ENCODE peak calls at places on chromosomes 6 and 20, in four cellular contexts. W is stomach, F is H1, E is HCT116. T is an unnamed sample.
A peak's percentile ranks its signal among the peaks of the same experiment; 100 is the strongest.

GRCh38 chr6:11592289-11592906 is 54.8 kb downstream of the TMEM170B start:
- DNase-seq in E (no peak), W (no peak), F (no peak), T (no peak)

GRCh38 chr6:81450180-81450579 is 302.3 kb downstream of the TENT5A start:
- DNase-seq in E (peak; percentile 74), W (no peak), F (no peak), T (no peak)

GRCh38 chr6:31114540-31114876 is at the start of gene PSORS1C1:
- DNase-seq in E (peak; percentile 90), F (no peak), W (peak; percentile 83), T (no peak)

GRCh38 chr20:32168184-32168910 is 39.2 kb downstream of the PLAGL2 start:
- DNase-seq in W (no peak), E (peak; percentile 3), F (no peak), T (no peak)

GRCh38 chr20:52434041-52434425 is 242.5 kb upstream of the ZFP64 start:
- DNase-seq in W (no peak), E (no peak), F (no peak), T (no peak)

GRCh38 chr20:62303327-62304226 is 780 bp downstream of the ADRM1 start:
- DNase-seq in E (no peak), W (no peak), F (no peak), T (peak; percentile 79)

GRCh38 chr20:53739799-53740785 is 146.5 kb upstream of the ZNF217 start:
- DNase-seq in F (no peak), E (no peak), W (no peak), T (no peak)

GRCh38 chr20:52524865-52525264 is 333.3 kb upstream of the ZFP64 start:
- DNase-seq in F (no peak), W (no peak), E (no peak), T (no peak)

GRCh38 chr6:117558818-117559217 is 43.5 kb downstream of the GOPC start:
- DNase-seq in F (no peak), E (no peak), W (no peak), T (no peak)

GRCh38 chr6:19333936-19334335 is 503.2 kb upstream of the ID4 start:
- DNase-seq in E (no peak), W (no peak), F (no peak), T (no peak)

GRCh38 chr6:15874351-15874750 is 211.5 kb upstream of the DTNBP1 start:
- DNase-seq in F (no peak), W (no peak), E (no peak), T (no peak)

GRCh38 chr20:45392733-45393132 is 14.6 kb upstream of the TP53TG5 start:
- DNase-seq in W (no peak), F (no peak), E (no peak), T (no peak)

GRCh38 chr20:54197621-54198604 is 10.0 kb upstream of the PFDN4 start:
- DNase-seq in F (no peak), E (no peak), W (no peak), T (no peak)

GRCh38 chr6:159044899-159045727 is at the start of gene TAGAP:
- DNase-seq in E (no peak), F (no peak), W (peak; percentile 70), T (no peak)

GRCh38 chr6:16130932-16131387 is 2.1 kb downstream of the MYLIP start:
- DNase-seq in W (peak; percentile 49), F (no peak), E (no peak), T (no peak)

GRCh38 chr6:72286911-72287311 is 335.0 kb upstream of the KCNQ5 start:
- DNase-seq in E (no peak), W (no peak), F (no peak), T (no peak)

GRCh38 chr6:157764346-157765068 is 58.5 kb upstream of the SNX9 start:
- DNase-seq in W (peak; percentile 78), E (peak; percentile 91), F (no peak), T (peak; percentile 87)

GRCh38 chr20:5393218-5393870 is 76.6 kb upstream of the PROKR2 start:
- DNase-seq in E (no peak), W (no peak), F (no peak), T (no peak)

GRCh38 chr6:93419304-93420162 is at the start of gene EPHA7:
- DNase-seq in W (peak; percentile 80), E (no peak), F (peak; percentile 98), T (peak; percentile 89)

GRCh38 chr20:33554914-33555420 is 65.1 kb downstream of the CBFA2T2 start:
- DNase-seq in E (peak; percentile 24), F (no peak), W (no peak), T (peak; percentile 24)

GRCh38 chr6:26033132-26033941 is 53.9 kb upstream of the HFE start:
- DNase-seq in E (peak; percentile 95), W (peak; percentile 68), F (peak; percentile 69), T (peak; percentile 91)

GRCh38 chr6:18503588-18504231 is 116.6 kb downstream of the RNF144B start:
- DNase-seq in W (peak; percentile 55), E (peak; percentile 61), F (peak; percentile 57), T (no peak)

DNA sequence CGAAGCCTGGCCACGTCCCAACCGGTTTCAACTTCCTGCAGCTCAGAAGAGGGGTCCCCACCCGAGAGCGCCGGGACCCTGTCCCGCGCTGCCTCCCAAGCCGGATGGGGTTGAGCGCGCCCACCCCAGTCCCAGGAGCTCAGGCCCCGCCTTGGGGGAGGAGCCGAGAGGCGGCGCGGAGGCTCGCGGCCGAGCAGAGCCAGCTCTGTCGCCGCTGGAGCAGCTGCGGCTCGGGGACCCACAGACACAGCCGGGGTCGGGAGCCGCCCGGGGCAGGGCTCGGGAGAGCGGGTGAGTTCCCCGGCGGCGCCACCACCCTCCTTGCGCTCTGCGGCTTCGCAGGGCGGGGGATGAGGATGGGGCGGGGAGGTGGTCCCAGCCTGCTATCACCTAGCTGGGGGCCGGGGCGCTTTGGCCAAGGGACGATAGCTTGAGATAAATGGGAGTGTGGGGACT is at the start of gene PPP1R16B:
- DNase-seq in F (peak; percentile 87), W (peak; percentile 50), E (no peak), T (peak; percentile 93)
- TF ChIP-seq POLR2AphosphoS5 in F (no peak), W (peak; percentile 30), E (no peak), T (no peak)

DNA sequence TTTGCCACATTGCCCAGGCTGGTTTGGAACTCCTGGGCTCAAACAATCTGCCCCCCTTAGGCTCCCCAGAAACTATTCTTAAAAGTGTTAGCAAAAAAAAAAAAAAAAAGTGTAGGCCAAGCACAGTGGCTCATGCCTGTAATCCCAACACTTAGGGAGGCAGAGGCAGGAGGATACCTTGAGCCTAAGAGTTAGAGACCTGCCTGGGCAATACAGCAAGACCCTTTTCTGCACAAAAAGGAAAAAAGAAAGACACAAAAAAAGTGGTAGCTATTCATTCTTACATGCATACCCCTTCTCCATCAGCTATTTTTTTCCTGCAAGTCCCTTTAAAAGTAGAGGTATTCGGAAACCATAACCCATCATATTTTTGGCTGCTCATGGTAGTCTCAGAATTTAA is 3.2 kb upstream of the SRPK1 start:
- DNase-seq in W (no peak), E (no peak), F (no peak), T (no peak)
- H3K27ac ChIP-seq in W (no peak overlapping the region), E (no peak overlapping the region), F (no peak overlapping the region), T (no peak overlapping the region)

DNA sequence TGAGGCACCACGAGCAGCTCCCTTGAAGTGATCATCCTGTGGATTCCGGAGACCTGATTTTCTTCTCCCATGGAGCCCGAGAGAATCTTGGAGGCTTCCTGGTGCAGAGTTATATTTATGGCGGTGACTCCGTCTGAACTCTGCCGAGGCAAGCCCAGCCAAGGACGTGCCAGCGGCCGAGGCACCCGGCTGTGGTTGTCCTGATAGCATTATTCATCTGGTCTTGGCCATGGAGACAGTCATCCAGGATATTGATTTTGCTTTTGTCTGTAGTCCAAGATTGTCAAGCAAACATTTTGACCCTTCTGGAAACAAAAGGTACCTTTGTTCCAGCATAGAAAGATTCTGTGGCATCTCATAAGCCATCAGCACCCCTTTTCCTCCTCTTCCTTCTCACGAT is 163.3 kb downstream of the SCML4 start:
- DNase-seq in W (no peak), E (peak; percentile 29), F (no peak), T (no peak)
- TF ChIP-seq POLR2A in W (no peak), E (no peak), F (no peak), T (no peak)

GRCh38 chr20:42857446-42857845 is 332.3 kb downstream of the PTPRT start:
- DNase-seq in F (no peak), W (no peak), E (no peak), T (no peak)
- TF ChIP-seq POLR2AphosphoS5 in F (no peak), W (no peak), E (no peak), T (no peak)

T was measured in upper lobe of left lung.